ENCODE peak calls at places on chromosomes 3 and 15, in five cellular contexts. Z is IMR-90, F is GM12878, L is K562, S is HepG2. O is an unnamed sample.

GRCh38 chr3:138351916-138352555 is 3.7 kb downstream of the MRAS start:
- DNase-seq in Z (peak), F (no peak), L (no peak), S (no peak), O (no peak)

GRCh38 chr3:172701758-172702157 is 9.1 kb downstream of the NCEH1 start:
- DNase-seq in Z (no peak), F (no peak), L (no peak), S (peak), O (no peak)

GRCh38 chr15:67761343-67761742 is 64.0 kb upstream of the SKOR1 start:
- DNase-seq in Z (no peak), F (no peak), L (no peak), S (peak), O (no peak)

GRCh38 chr15:31255176-31255510 is 71.5 kb upstream of the KLF13 start:
- DNase-seq in Z (no peak), F (no peak), L (no peak), S (no peak), O (no peak)

GRCh38 chr3:115423170-115423569 is 200.1 kb upstream of the GAP43 start:
- DNase-seq in Z (no peak), F (no peak), L (no peak), S (no peak), O (no peak)

GRCh38 chr3:23202921-23203650 is at the start of gene UBE2E2:
- DNase-seq in Z (peak), F (no peak), L (peak), S (no peak), O (peak)

GRCh38 chr3:177195242-177195940 is 1.9 kb downstream of the TBL1XR1 start:
- DNase-seq in Z (no peak), F (no peak), L (no peak), S (no peak), O (no peak)

GRCh38 chr3:30073622-30074021 is 532.8 kb upstream of the TGFBR2 start:
- DNase-seq in Z (peak), F (no peak), L (no peak), S (no peak), O (peak)

GRCh38 chr3:11155341-11156025 is 1.2 kb downstream of the HRH1 start:
- DNase-seq in Z (peak), F (no peak), L (peak), S (peak), O (peak)

GRCh38 chr3:65672876-65673815 is 365.6 kb downstream of the MAGI1 start:
- DNase-seq in Z (peak), F (no peak), L (peak), S (peak), O (peak)

GRCh38 chr3:52433328-52434060 is 11.4 kb downstream of the SEMA3G start:
- DNase-seq in Z (no peak), F (no peak), L (no peak), S (no peak), O (no peak)

GRCh38 chr3:144272715-144273114 is 301.1 kb downstream of the DIPK2A start:
- DNase-seq in Z (no peak), F (no peak), L (no peak), S (no peak), O (no peak)

GRCh38 chr15:63752075-63752684 is 81.6 kb downstream of the HERC1 start:
- DNase-seq in Z (peak), F (peak), L (peak), S (peak), O (peak)

GRCh38 chr15:96409231-96410138 is 79.0 kb downstream of the NR2F2 start:
- DNase-seq in Z (peak), F (no peak), L (peak), S (peak), O (no peak)

GRCh38 chr3:54515439-54516213 is 393.3 kb downstream of the CACNA2D3 start:
- DNase-seq in Z (no peak), F (no peak), L (no peak), S (no peak), O (no peak)

GRCh38 chr15:59741274-59741906 is 52.3 kb upstream of the BNIP2 start:
- DNase-seq in Z (no peak), F (no peak), L (no peak), S (peak), O (peak)

GRCh38 chr3:157128771-157129671 is 30.9 kb downstream of the CCNL1 start:
- DNase-seq in Z (peak), F (no peak), L (no peak), S (peak), O (peak)

GRCh38 chr15:101712078-101712477 is 12.2 kb downstream of the TARS3 start:
- DNase-seq in Z (no peak), F (no peak), L (no peak), S (no peak), O (no peak)

GRCh38 chr3:9912294-9912935 is 4.5 kb upstream of the IL17RC start:
- DNase-seq in Z (peak), F (no peak), L (no peak), S (no peak), O (peak)

GRCh38 chr15:58755956-58756355 is 6.4 kb upstream of the ADAM10 start:
- DNase-seq in Z (no peak), F (no peak), L (no peak), S (no peak), O (no peak)

GRCh38 chr3:144148356-144148755 is 176.7 kb downstream of the DIPK2A start:
- DNase-seq in Z (no peak), F (no peak), L (no peak), S (no peak), O (no peak)

GRCh38 chr15:31299588-31300207 is 26.9 kb upstream of the KLF13 start:
- DNase-seq in Z (no peak), F (no peak), L (no peak), S (no peak), O (no peak)

GRCh38 chr3:178277605-178278004 is 258.6 kb upstream of the KCNMB2 start:
- DNase-seq in Z (no peak), F (no peak), L (no peak), S (no peak), O (no peak)

GRCh38 chr3:125281411-125281810 is 68.9 kb upstream of the SLC12A8 start:
- DNase-seq in Z (no peak), F (no peak), L (no peak), S (no peak), O (no peak)

GRCh38 chr3:139104062-139104461 is 59.4 kb upstream of the PRR23C start:
- DNase-seq in Z (no peak), F (no peak), L (no peak), S (no peak), O (no peak)

GRCh38 chr3:69143605-69144004 is 21.2 kb upstream of the LMOD3 start:
- DNase-seq in Z (peak), F (no peak), L (peak), S (no peak), O (no peak)

GRCh38 chr3:133208184-133208583 is 170.0 kb downstream of the TMEM108 start:
- DNase-seq in Z (no peak), F (no peak), L (no peak), S (no peak), O (no peak)

DNA sequence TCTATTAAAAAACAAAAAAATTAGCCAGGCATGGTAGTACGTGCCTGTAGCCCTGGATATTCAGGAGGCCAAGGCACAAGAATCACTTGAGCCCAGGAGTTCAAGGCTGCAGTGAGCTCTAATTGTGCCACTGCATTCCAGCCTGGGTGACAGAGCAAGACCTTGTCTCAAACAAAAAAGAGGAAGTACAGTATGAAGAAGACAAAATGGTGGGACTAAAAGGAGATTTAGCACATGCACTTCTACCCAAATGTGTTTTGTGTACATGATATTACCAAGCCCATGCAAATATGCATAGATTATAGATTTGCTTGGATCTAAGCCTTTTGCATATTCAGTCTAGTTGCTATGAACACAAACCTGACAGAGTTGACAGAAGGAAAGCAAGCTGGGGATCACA is 49.2 kb downstream of the TGM4 start:
- DNase-seq in Z (no peak), F (no peak), L (no peak), S (no peak), O (no peak)
- H3K27ac ChIP-seq in Z (no peak), F (no peak), L (peak), S (no peak), O (no peak)

DNA sequence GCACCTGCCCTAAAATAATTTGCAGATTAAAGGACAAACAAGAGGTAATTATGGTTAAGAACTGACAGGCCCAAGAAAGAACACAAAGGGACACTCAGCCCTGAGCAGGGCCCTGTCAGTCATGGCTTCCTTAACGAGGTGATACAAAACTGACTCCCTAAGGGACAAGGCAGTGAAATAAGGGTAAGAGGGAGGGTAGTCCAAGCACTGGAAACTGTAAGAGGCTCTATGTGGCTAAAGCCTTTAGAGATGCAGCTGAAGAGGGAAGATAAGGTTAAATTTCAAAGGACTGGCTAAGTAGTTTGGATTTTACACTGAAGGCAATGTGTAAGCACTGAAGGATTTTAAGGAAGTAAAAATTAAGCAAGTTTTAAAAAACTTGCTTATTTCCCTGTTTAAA is 3.9 kb downstream of the ATR start:
- DNase-seq in Z (no peak), F (no peak), L (no peak), S (no peak), O (no peak)
- TF ChIP-seq BHLHE40 in Z (no peak), F (no peak), L (no peak), S (no peak), O (no peak)

GRCh38 chr3:185365281-185366211 is 2.6 kb downstream of the MAP3K13 start:
- DNase-seq in Z (no peak), F (no peak), L (no peak), S (no peak), O (no peak)
- TF ChIP-seq USF2 in Z (no peak), F (no peak), L (no peak), S (no peak), O (no peak)

DNA sequence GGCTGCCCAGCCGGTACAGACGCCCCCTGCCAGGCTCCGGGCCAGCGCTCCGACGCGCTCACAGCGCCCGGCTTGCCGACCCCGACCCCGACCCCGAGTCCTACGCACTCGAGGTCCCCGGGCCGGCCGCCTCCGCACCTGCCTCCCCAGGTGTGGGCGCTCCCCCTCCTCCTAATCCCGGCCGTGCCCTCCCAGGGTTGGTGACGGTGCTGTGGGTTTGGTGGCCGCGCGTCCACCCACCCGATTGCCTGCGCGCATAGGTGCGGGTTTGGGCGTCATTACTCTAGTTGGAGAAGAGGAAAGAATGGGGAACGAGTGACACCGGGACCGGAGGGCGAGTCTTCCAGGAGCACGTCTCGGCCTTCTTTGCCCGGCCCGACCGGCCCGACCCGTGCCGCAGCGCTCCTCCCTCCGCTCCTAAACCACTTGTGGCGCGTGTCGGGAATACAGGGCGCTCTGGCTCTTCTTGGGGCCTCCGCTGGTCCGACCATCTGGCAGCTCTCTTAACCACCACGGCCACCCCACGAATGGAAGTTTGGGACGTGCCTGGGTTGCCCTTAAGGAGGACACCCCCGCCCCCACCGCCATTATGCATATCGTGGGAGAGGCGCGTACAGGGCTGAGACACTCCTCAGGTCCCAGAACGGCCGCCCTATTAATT is 814 bp upstream of the THRB start:
- DNase-seq in Z (no peak), F (no peak), L (peak), S (peak), O (peak)
- H3K27ac ChIP-seq in Z (no peak), F (no peak), L (peak), S (peak), O (peak)

GRCh38 chr15:70099966-70100494 is 2.3 kb upstream of the TLE3 start:
- DNase-seq in Z (no peak), F (no peak), L (peak), S (no peak), O (no peak)

GRCh38 chr15:70098170-70098460 is 398 bp upstream of the TLE3 start:
- DNase-seq in Z (no peak), F (no peak), L (no peak), S (no peak), O (no peak)

GRCh38 chr15:70097337-70098169 is at the start of gene TLE3:
- DNase-seq in Z (peak), F (peak), L (peak), S (peak), O (peak)

GRCh38 chr15:70099167-70099965 is 1.6 kb upstream of the TLE3 start:
- DNase-seq in Z (peak), F (peak), L (peak), S (peak), O (peak)

GRCh38 chr15:70098461-70099166 is 897 bp upstream of the TLE3 start:
- DNase-seq in Z (no peak), F (no peak), L (no peak), S (peak), O (peak)
- TF ChIP-seq BHLHE40 in Z (no peak), F (no peak), L (no peak), S (no peak), O (no peak)

DNA sequence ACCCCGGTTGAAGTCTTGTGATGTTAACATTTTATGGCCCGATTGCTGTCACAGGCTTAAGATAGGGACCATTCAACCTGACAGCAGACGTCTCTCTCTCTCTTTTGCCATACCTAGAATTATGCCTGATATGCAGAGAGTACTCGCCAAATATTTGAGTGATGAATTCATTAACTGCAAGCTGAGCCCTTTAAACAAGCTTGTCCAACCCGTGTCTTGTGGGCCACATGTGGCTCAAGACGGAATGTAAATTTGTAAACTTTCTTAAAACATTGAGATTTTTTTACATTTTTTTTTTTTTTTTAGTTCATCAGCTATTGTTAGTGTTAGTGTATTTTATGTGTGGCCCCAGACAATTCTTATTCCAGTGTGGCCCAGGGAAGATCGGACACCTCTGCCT is 217.3 kb downstream of the THSD4 start:
- DNase-seq in Z (peak), F (no peak), L (no peak), S (no peak), O (no peak)
- TF ChIP-seq USF2 in Z (peak), F (no peak), L (no peak), S (no peak), O (no peak)

GRCh38 chr15:89103481-89104171 is 15.4 kb downstream of the ABHD2 start:
- DNase-seq in Z (no peak), F (no peak), L (no peak), S (no peak), O (no peak)
- H3K27ac ChIP-seq in Z (peak), F (no peak), L (no peak), S (no peak), O (peak)

GRCh38 chr3:64654013-64654412 is 33.8 kb downstream of the ADAMTS9 start:
- DNase-seq in Z (no peak), F (no peak), L (no peak), S (no peak), O (no peak)

GRCh38 chr3:64658001-64658400 is 29.8 kb downstream of the ADAMTS9 start:
- DNase-seq in Z (no peak), F (no peak), L (no peak), S (no peak), O (no peak)

GRCh38 chr3:64656544-64656943 is 31.3 kb downstream of the ADAMTS9 start:
- DNase-seq in Z (no peak), F (no peak), L (no peak), S (no peak), O (no peak)

GRCh38 chr3:64653101-64653500 is 34.7 kb downstream of the ADAMTS9 start:
- DNase-seq in Z (no peak), F (no peak), L (no peak), S (no peak), O (no peak)

GRCh38 chr3:64655160-64655559 is 32.6 kb downstream of the ADAMTS9 start:
- DNase-seq in Z (no peak), F (no peak), L (no peak), S (no peak), O (no peak)
- TF ChIP-seq BHLHE40 in Z (no peak), F (no peak), L (no peak), S (no peak), O (no peak)

O was measured in A549.